ENCODE peak calls at places on chromosome 12, in eight cellular contexts. Z, P, O, W, Q, J, T and G are unnamed samples.

GRCh38 chr12:107328442-107329133 is 235.2 kb upstream of the CRY1 start:
- DNase-seq in Z (no peak), W (peak; percentile 53), P (no peak), J (no peak), T (peak; percentile 50), Q (no peak), O (no peak), G (no peak)

GRCh38 chr12:101470939-101471338 is 4.2 kb upstream of the SPIC start:
- DNase-seq in T (no peak), O (no peak), W (no peak), Z (no peak), J (no peak), Q (no peak), P (no peak), G (no peak)

GRCh38 chr12:10243803-10244520 is 31.3 kb downstream of the GABARAPL1 start:
- DNase-seq in Z (no peak), T (no peak), P (no peak), W (no peak), O (no peak), J (no peak), Q (no peak), G (no peak)

GRCh38 chr12:111846016-111846415 is 4.0 kb downstream of the MAPKAPK5 start:
- DNase-seq in Q (no peak), J (no peak), Z (no peak), O (no peak), T (no peak), P (no peak), W (no peak), G (no peak)

GRCh38 chr12:114168061-114168460 is 201.9 kb upstream of the RBM19 start:
- DNase-seq in P (peak; percentile 1), O (no peak), T (no peak), Z (no peak), J (no peak), Q (no peak), W (no peak), G (no peak)

GRCh38 chr12:47744005-47744651 is 14.6 kb downstream of the RAPGEF3 start:
- DNase-seq in J (peak; percentile 84), Z (peak; percentile 25), O (no peak), P (no peak), T (peak; percentile 98), W (peak; percentile 85), Q (peak; percentile 78), G (no peak)

GRCh38 chr12:108371801-108372344 is 32.8 kb upstream of the CMKLR1 start:
- DNase-seq in P (no peak), T (peak; percentile 12), Q (no peak), J (peak; percentile 4), Z (no peak), W (no peak), O (peak; percentile 76), G (no peak)

GRCh38 chr12:61808856-61809255 is 451.3 kb upstream of the USP15 start:
- DNase-seq in Z (no peak), O (no peak), Q (no peak), T (no peak), W (peak; percentile 9), J (no peak), P (no peak), G (no peak)

GRCh38 chr12:4120316-4120920 is 153.1 kb upstream of the CCND2 start:
- DNase-seq in Q (no peak), W (no peak), T (no peak), Z (no peak), P (no peak), O (no peak), J (no peak), G (no peak)

GRCh38 chr12:68374315-68374982 is 42.3 kb upstream of the MDM1 start:
- DNase-seq in Z (no peak), J (no peak), W (peak; percentile 70), Q (no peak), O (no peak), T (no peak), P (no peak), G (no peak)

GRCh38 chr12:124940393-124941169 is 26.1 kb upstream of the UBC start:
- DNase-seq in O (peak; percentile 94), T (peak; percentile 98), J (peak; percentile 86), Q (peak; percentile 93), W (peak; percentile 97), Z (peak; percentile 84), P (peak; percentile 74), G (no peak)

GRCh38 chr12:89087876-89088275 is 264.4 kb downstream of the DUSP6 start:
- DNase-seq in J (no peak), O (no peak), Q (no peak), T (peak; percentile 73), W (no peak), Z (no peak), P (no peak), G (no peak)

GRCh38 chr12:108399514-108399913 is 60.4 kb upstream of the CMKLR1 start:
- DNase-seq in W (no peak), Q (no peak), Z (no peak), P (no peak), O (no peak), J (no peak), T (peak; percentile 42), G (peak; percentile 7)

GRCh38 chr12:48061943-48062719 is 43.7 kb downstream of the SENP1 start:
- DNase-seq in W (peak; percentile 47), P (no peak), O (no peak), Q (no peak), Z (no peak), T (no peak), J (no peak), G (no peak)

GRCh38 chr12:109115758-109116610 is at the start of gene ACACB:
- DNase-seq in P (no peak), J (peak; percentile 96), T (peak; percentile 61), W (no peak), Q (peak; percentile 79), O (no peak), Z (peak; percentile 94), G (peak; percentile 49)

GRCh38 chr12:90741611-90742010 is 213.4 kb downstream of the CCER1 start:
- DNase-seq in J (no peak), T (no peak), O (no peak), Q (no peak), Z (no peak), P (no peak), W (no peak), G (no peak)

GRCh38 chr12:1174659-1175058 is 183.6 kb downstream of the ERC1 start:
- DNase-seq in O (no peak), Z (no peak), J (no peak), P (no peak), T (no peak), W (no peak), Q (no peak), G (no peak)

GRCh38 chr12:8780389-8780788 is 42.0 kb upstream of the A2ML1 start:
- DNase-seq in Q (no peak), O (no peak), J (no peak), P (peak; percentile 1), T (peak; percentile 70), Z (peak; percentile 16), W (peak; percentile 37), G (no peak)

DNA sequence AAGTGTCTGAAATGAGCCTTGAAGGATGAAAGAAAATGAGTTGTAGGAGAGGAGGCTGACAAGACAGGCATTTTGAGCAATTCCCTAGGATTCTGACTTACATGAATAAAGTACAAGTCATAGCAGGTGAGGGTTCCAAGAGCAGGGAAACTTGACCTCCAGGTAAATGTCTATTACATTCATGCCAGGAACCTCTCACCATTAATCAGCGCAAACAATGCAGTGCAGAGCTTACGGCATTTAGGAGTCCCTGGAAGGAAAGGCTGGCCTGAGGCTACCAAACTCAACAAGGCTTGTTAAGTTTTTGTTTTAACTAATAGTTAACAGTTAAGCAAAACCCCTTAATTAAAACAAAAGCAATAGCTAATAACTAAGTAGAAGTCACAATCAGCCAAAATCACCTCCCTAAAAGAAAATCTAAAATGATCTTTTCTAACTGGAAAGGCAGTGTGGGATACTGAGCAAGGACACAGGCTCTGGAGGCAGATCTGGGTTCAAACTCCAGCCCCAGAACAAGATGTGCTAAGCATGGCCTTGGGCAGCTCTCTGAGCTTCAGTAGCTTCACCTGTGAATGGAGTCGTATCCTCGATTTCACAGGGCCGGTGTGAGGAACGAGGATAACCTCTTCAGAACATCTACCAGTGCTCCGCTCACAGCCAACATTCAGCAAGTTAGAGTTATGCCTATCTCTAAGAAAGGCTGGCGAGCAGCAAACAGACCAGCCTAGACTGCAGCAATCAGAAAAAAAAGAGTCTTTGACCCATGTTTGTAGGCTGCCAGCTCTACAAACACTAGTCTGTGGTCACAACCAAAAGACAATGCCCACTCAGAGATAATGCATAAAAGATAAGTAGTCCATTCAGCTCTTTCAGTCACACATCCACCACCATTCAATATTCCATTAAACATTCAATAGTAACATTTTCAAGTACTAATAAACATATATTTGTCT is 16.9 kb downstream of the PPTC7 start:
- DNase-seq in Q (no peak), P (no peak), W (peak; percentile 98), O (no peak), T (peak; percentile 41), J (no peak), Z (peak; percentile 78), G (no peak)
- H3K27ac ChIP-seq in Q (no peak overlapping the region), P (no peak overlapping the region), W (peak overlapping the region; percentile 89), O (no peak overlapping the region), T (no peak overlapping the region), J (no peak overlapping the region), Z (peak overlapping the region; percentile 82), G (no peak overlapping the region)

GRCh38 chr12:78388461-78388860 is 476.1 kb upstream of the SYT1 start:
- DNase-seq in O (no peak), J (no peak), Z (no peak), W (no peak), T (no peak), Q (no peak), P (no peak), G (no peak)
- H3K27ac ChIP-seq in O (no peak overlapping the region), J (no peak overlapping the region), Z (no peak overlapping the region), W (no peak overlapping the region), T (no peak overlapping the region), Q (no peak overlapping the region), P (no peak overlapping the region), G (no peak overlapping the region)

GRCh38 chr12:6116481-6117021 is 7.9 kb downstream of the VWF start:
- DNase-seq in P (no peak), T (peak; percentile 65), J (no peak), Z (peak; percentile 28), W (peak; percentile 44), O (no peak), Q (no peak), G (no peak)
- H3K27ac ChIP-seq in P (no peak overlapping the region), T (no peak overlapping the region), J (peak overlapping the region; percentile 54), Z (no peak overlapping the region), W (peak overlapping the region; percentile 26), O (no peak overlapping the region), Q (peak overlapping the region; percentile 75), G (no peak overlapping the region)

DNA sequence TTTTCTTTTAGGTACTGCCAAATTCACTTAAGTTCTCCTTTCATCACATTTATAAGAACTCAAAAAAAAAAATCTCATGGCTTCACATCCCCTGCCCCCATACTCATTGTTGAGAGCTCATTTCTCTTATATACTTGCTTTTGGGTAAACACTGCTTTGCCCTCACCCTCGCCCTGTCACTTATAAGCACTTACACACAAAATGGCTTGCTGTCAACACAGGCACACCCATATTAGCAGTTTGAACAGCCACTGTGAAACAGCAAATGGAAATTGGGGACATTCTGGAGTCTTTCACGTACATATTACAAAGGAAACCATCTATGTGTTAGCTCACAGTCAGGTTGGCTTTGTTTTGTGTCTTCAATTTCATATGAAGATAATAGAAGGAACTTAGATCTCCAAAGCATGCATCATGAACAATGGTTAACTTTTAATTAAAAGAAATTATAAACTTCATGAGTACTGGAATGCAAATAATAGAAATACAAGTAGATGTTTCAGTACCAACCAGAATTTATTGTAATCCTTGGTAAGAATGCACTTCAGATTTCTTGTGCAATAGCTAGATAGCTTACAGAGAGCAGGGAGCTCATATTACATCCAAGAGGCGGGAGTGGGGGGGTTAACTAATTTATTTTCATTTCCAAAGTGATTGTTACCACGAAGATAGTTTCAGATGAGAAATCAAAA is 272.2 kb downstream of the ALG10B start:
- DNase-seq in O (no peak), Q (no peak), W (no peak), J (no peak), P (no peak), T (no peak), Z (no peak), G (no peak)
- H3K27ac ChIP-seq in O (no peak overlapping the region), Q (peak overlapping the region; percentile 14), W (no peak overlapping the region), J (no peak overlapping the region), P (no peak overlapping the region), T (no peak overlapping the region), Z (no peak overlapping the region), G (no peak overlapping the region)

GRCh38 chr12:52277486-52278245 is 3.2 kb downstream of the KRT86 start:
- DNase-seq in P (no peak), Z (no peak), J (peak; percentile 83), T (peak; percentile 41), O (no peak), W (no peak), Q (no peak), G (no peak)
- H3K27ac ChIP-seq in P (no peak overlapping the region), Z (no peak overlapping the region), J (peak overlapping the region; percentile 34), T (no peak overlapping the region), O (no peak overlapping the region), W (peak overlapping the region; percentile 99), Q (no peak overlapping the region), G (no peak overlapping the region)